ENCODE peak calls at places on chromosomes 1 and 21, in ten cellular contexts. E is CD8-positive, alpha-beta T cell; Y is fibroblast of lung; J is left lung; A is GM23248; W is H1; X is K562; B is stomach; C is MM.1S; Z is ovary. N is an unnamed sample.

GRCh38 chr1:234607091-234608025 is 2.6 kb downstream of the IRF2BP2 start:
- DNase-seq in W (no peak), B (peak; percentile 38), Z (peak; percentile 41), X (no peak), E (no peak), A (peak; percentile 64), Y (peak; percentile 43), J (no peak), C (peak; percentile 69), N (no peak)

GRCh38 chr21:29441651-29442050 is 142.9 kb downstream of the BACH1 start:
- DNase-seq in W (no peak), Y (peak; percentile 22), A (peak; percentile 52), Z (no peak), J (no peak), E (no peak), C (no peak), B (no peak), X (no peak), N (no peak)

GRCh38 chr1:221309711-221310110 is 430.5 kb downstream of the HLX start:
- DNase-seq in Z (no peak), B (no peak), X (no peak), E (no peak), W (no peak), Y (no peak), A (no peak), C (no peak), J (no peak), N (no peak)

GRCh38 chr1:110201157-110201825 is 8.8 kb upstream of the KCNC4 start:
- DNase-seq in X (no peak), C (no peak), W (no peak), Y (no peak), Z (no peak), J (no peak), A (no peak), B (no peak), E (no peak), N (no peak)

GRCh38 chr1:35215346-35215745 is 22.4 kb upstream of the SFPQ start:
- DNase-seq in Z (no peak), B (no peak), W (no peak), J (no peak), A (peak; percentile 26), E (no peak), X (no peak), C (no peak), Y (no peak), N (no peak)

GRCh38 chr1:186008920-186009737 is 274.9 kb downstream of the HMCN1 start:
- DNase-seq in Z (no peak), X (no peak), J (no peak), B (no peak), W (no peak), Y (peak; percentile 84), A (peak; percentile 67), E (no peak), C (peak; percentile 30), N (no peak)

GRCh38 chr21:36195613-36196012 is 39.0 kb downstream of the DOP1B start:
- DNase-seq in Y (peak; percentile 22), W (no peak), X (no peak), A (no peak), B (no peak), E (no peak), C (no peak), Z (no peak), J (no peak), N (no peak)

GRCh38 chr21:15732290-15732995 is 2.7 kb downstream of the USP25 start:
- DNase-seq in X (no peak), B (no peak), W (no peak), A (peak; percentile 24), Y (peak; percentile 51), C (peak; percentile 90), E (no peak), J (no peak), Z (no peak), N (peak; percentile 76)

GRCh38 chr1:65045022-65045786 is 78.9 kb upstream of the JAK1 start:
- DNase-seq in J (no peak), E (no peak), W (no peak), B (no peak), A (no peak), Z (no peak), C (no peak), X (no peak), Y (no peak), N (peak; percentile 53)

GRCh38 chr1:53593758-53594380 is 134.7 kb downstream of the DMRTB1 start:
- DNase-seq in C (no peak), W (peak; percentile 74), X (peak; percentile 72), Y (no peak), E (no peak), A (no peak), J (no peak), Z (no peak), B (peak; percentile 47), N (no peak)

GRCh38 chr1:11731719-11732283 is 4.1 kb upstream of the AGTRAP start:
- DNase-seq in B (peak; percentile 39), Z (peak; percentile 78), C (no peak), Y (peak; percentile 57), E (no peak), W (no peak), J (peak; percentile 64), X (peak; percentile 57), A (peak; percentile 83), N (no peak)

GRCh38 chr1:111234866-111235265 is 7.4 kb downstream of the CHI3L2 start:
- DNase-seq in X (no peak), W (no peak), C (no peak), Y (peak; percentile 79), B (no peak), E (no peak), A (peak; percentile 84), J (no peak), Z (no peak), N (no peak)

GRCh38 chr1:62358974-62359373 is 39.7 kb upstream of the KANK4 start:
- DNase-seq in C (no peak), W (no peak), Y (no peak), Z (no peak), J (no peak), A (no peak), E (no peak), B (no peak), X (no peak), N (no peak)

GRCh38 chr1:226308723-226309397 is at the start of gene LIN9:
- DNase-seq in Z (peak; percentile 92), J (peak; percentile 92), B (peak; percentile 93), W (peak; percentile 77), E (peak; percentile 86), A (peak; percentile 97), C (peak; percentile 96), Y (peak; percentile 83), X (peak; percentile 94), N (peak; percentile 95)

DNA sequence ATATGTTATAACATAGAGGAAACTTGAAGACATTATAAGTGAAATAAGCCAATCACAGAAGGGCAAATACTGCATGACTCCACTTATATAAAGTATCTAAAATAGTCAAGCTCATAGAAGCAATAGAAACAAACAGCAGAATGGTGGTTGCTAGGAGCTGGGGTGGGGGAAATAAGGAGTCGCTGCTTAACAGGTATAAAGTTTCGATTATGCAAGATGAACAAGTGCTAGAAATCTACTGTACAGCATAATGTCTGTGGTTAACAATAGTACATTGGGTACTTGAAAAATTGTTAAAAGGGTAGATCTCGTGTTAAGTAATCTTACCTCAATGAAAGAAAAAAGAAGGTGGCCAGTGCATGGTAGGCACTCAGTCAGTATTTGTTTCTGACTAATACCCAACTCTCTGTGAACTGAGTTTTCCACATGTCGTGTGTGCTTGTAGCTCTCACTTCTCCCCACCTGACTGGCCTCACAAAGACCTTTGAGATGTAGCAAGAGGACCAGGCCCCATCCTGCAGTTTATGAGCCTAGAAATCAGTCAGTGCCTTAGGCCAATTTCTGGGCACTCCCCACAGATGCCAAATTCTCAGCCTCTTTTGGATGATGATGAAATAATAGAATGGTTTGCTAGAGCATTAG is 14.7 kb upstream of the SPRR5 start:
- DNase-seq in C (no peak), Z (no peak), Y (no peak), B (no peak), E (no peak), A (no peak), J (no peak), W (no peak), X (no peak), N (no peak)
- H3K9me3 ChIP-seq in C (no peaks in the 10 kb centered on the region), Z (no peaks in the 10 kb centered on the region), Y (no peaks in the 10 kb centered on the region), B (no peaks in the 10 kb centered on the region), E (no peaks in the 10 kb centered on the region), A (no peaks in the 10 kb centered on the region), J (no peaks in the 10 kb centered on the region), W (peaks cover 3% of the 10 kb centered on the region), X (no peaks in the 10 kb centered on the region), N (no peaks in the 10 kb centered on the region)

GRCh38 chr1:227607336-227607898 is 44.1 kb downstream of the ZNF678 start:
- DNase-seq in Y (no peak), E (no peak), B (no peak), J (no peak), A (no peak), C (no peak), Z (no peak), W (no peak), X (no peak), N (no peak)
- H3K9me3 ChIP-seq in Y (no peaks in the 10 kb centered on the region), E (no peaks in the 10 kb centered on the region), B (no peaks in the 10 kb centered on the region), J (no peaks in the 10 kb centered on the region), A (no peaks in the 10 kb centered on the region), C (no peaks in the 10 kb centered on the region), Z (no peaks in the 10 kb centered on the region), W (no peaks in the 10 kb centered on the region), X (no peaks in the 10 kb centered on the region), N (peaks cover 21% of the 10 kb centered on the region)

DNA sequence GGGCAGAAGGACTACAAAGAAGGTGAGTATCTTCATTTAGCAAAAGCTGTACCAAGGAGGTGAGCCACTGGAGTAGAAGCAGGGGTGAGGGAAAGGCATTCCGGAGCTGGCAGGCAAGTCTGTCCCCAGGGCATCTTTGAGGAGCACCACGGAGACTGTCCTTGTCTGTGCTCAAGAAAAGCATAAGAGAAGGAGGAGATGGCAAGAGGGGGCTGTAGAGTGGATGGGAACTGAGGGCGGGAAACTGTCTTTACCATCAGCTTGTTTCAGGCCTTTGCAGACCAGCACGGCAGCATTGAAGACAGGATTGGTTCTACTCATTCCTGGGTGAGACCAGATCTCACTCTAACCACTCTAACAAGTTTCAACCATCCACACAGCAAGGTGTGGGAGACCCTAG is 355.8 kb downstream of the AJAP1 start:
- DNase-seq in J (no peak), E (no peak), B (no peak), Y (no peak), X (no peak), W (no peak), C (no peak), Z (no peak), A (no peak), N (no peak)
- H3K9me3 ChIP-seq in J (no peaks in the 10 kb centered on the region), E (no peaks in the 10 kb centered on the region), B (no peaks in the 10 kb centered on the region), Y (no peaks in the 10 kb centered on the region), X (no peaks in the 10 kb centered on the region), W (peaks cover 3% of the 10 kb centered on the region), C (no peaks in the 10 kb centered on the region), Z (no peaks in the 10 kb centered on the region), A (no peaks in the 10 kb centered on the region), N (no peaks in the 10 kb centered on the region)

DNA sequence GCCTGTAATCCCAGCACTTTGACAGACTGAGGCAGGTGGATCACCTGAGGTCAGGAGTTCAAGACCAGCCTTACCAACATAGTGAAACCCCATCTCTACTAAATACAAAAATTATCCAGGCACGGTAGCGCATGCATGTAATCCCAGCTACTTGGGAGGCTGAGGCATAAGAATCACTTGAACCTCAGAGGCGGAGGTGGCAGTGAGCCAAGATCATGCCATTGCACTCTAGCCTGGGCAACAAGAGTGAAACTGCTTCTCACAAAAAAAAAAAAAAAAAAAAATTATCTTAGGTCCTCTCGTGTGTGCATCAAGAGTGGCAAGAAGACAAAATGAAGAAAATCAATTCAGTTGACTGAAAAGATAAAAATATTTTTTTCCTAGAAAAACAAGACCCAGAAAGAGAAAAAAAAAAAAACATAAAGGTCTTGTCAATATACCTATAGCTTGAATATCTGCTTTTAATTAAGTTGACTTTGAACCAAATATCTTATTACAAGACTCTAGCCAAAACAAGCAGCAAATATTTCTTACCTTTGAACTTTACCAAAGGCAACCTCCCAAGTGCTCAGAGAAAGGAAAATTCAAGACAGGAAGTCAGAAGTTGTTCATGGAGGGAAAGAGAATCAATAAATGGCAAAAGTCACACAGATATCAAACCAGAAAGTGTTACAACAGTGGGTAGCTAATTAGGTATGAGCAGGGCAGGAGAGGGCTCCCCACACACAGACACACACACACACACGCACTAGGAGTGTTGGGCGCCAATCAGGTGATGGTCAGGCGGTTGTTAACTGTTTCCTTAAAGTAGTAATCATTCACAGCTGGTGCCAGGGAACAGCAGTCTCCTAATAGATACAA is 29.6 kb downstream of the ITLN2 start:
- DNase-seq in C (no peak), W (no peak), J (peak; percentile 40), X (no peak), Y (no peak), B (peak; percentile 51), Z (no peak), A (no peak), E (no peak), N (no peak)
- H3K9me3 ChIP-seq in C (no peaks in the 10 kb centered on the region), W (peaks cover 9% of the 10 kb centered on the region), J (no peaks in the 10 kb centered on the region), X (peaks cover 2% of the 10 kb centered on the region), Y (no peaks in the 10 kb centered on the region), B (no peaks in the 10 kb centered on the region), Z (peaks cover 3% of the 10 kb centered on the region), A (no peaks in the 10 kb centered on the region), E (no peaks in the 10 kb centered on the region), N (peaks cover 7% of the 10 kb centered on the region)

N was measured in OCI-LY7.